ENCODE peak calls at places on chromosomes 3 and 15, in eight cellular contexts. X is K562, C is IMR-90, O is lung, W is tibial nerve, P is ovary, D is upper lobe of right lung, G is mammary epithelial cell. J is an unnamed sample. For H3K9me3, the result is how much of the 10 kb centered on the place peaks cover.

GRCh38 chr3:39205131-39205530 is 12.7 kb upstream of the XIRP1 start:
- DNase-seq in X (no peak), C (no peak), O (no peak), W (no peak), P (no peak), D (no peak), G (no peak), J (no peak)

GRCh38 chr15:90807074-90807646 is 61.2 kb upstream of the FURIN start:
- DNase-seq in X (no peak), C (no peak), O (no peak), W (no peak), P (no peak), D (no peak), G (no peak), J (peak)

GRCh38 chr3:138862531-138862923 is 27.8 kb upstream of the PIK3CB start:
- DNase-seq in X (peak), C (no peak), O (peak), W (no peak), P (no peak), D (no peak), G (peak), J (no peak)

GRCh38 chr3:173977747-173978146 is 580.2 kb downstream of the NLGN1 start:
- DNase-seq in X (no peak), C (peak), O (no peak), W (no peak), P (no peak), D (no peak), G (peak), J (no peak)

GRCh38 chr15:40090774-40091455 is 17.8 kb downstream of the BMF start:
- DNase-seq in X (no peak), C (no peak), O (no peak), W (no peak), P (no peak), D (peak), G (no peak), J (no peak)

GRCh38 chr3:194555175-194556062 is 68.6 kb upstream of the ATP13A3 start:
- DNase-seq in X (no peak), C (no peak), O (no peak), W (no peak), P (no peak), D (peak), G (no peak), J (no peak)

GRCh38 chr3:133576169-133576568 is 2.7 kb downstream of the CDV3 start:
- DNase-seq in X (no peak), C (no peak), O (no peak), W (no peak), P (no peak), D (no peak), G (no peak), J (no peak)

GRCh38 chr15:60591491-60592385 is 112.8 kb upstream of the ICE2 start:
- DNase-seq in X (no peak), C (no peak), O (peak), W (peak), P (peak), D (peak), G (peak), J (peak)

GRCh38 chr3:194998948-194999347 is 272.0 kb downstream of the XXYLT1 start:
- DNase-seq in X (no peak), C (no peak), O (no peak), W (no peak), P (no peak), D (peak), G (no peak), J (peak)

GRCh38 chr3:119769394-119770149 is 12.3 kb upstream of the NR1I2 start:
- DNase-seq in X (no peak), C (peak), O (no peak), W (no peak), P (no peak), D (no peak), G (no peak), J (no peak)

GRCh38 chr15:71800190-71800589 is 10.2 kb upstream of the NR2E3 start:
- DNase-seq in X (no peak), C (no peak), O (no peak), W (no peak), P (no peak), D (no peak), G (no peak), J (no peak)

GRCh38 chr3:177665122-177665808 is 468.0 kb upstream of the TBL1XR1 start:
- DNase-seq in X (no peak), C (peak), O (no peak), W (no peak), P (no peak), D (no peak), G (no peak), J (no peak)

GRCh38 chr15:62608369-62608768 is 434.2 kb upstream of the TPM1 start:
- DNase-seq in X (no peak), C (no peak), O (no peak), W (no peak), P (no peak), D (no peak), G (no peak), J (no peak)

GRCh38 chr3:156691920-156692319 is 17.5 kb downstream of the TIPARP start:
- DNase-seq in X (no peak), C (peak), O (no peak), W (no peak), P (no peak), D (no peak), G (peak), J (no peak)

DNA sequence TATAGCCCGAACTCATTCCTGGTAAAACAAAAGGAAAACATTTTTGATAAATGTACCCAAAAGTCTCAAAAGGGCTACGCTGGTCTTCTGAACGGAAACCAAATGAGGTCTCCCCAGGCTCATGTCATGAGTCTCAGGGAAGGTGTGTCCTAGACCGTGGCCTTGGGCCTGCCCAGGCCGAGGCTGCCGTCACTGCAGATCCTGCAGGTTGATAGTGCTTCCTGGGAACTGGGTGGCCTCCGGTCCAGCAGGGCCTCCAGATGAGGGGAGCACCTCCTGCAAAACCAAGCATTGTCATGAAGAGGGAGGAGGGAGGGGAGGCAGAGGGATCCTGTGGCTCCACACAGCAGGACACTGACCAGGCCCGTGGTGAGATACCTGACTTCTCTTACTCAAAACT is 37.5 kb downstream of the ZXDC start:
- DNase-seq in X (no peak), C (no peak), O (no peak), W (no peak), P (peak), D (peak), G (no peak), J (peak)
- H3K27ac ChIP-seq in X (no peak), C (no peak), O (no peak), W (no peak), P (no peak), D (no peak), G (no peak), J (no peak)

DNA sequence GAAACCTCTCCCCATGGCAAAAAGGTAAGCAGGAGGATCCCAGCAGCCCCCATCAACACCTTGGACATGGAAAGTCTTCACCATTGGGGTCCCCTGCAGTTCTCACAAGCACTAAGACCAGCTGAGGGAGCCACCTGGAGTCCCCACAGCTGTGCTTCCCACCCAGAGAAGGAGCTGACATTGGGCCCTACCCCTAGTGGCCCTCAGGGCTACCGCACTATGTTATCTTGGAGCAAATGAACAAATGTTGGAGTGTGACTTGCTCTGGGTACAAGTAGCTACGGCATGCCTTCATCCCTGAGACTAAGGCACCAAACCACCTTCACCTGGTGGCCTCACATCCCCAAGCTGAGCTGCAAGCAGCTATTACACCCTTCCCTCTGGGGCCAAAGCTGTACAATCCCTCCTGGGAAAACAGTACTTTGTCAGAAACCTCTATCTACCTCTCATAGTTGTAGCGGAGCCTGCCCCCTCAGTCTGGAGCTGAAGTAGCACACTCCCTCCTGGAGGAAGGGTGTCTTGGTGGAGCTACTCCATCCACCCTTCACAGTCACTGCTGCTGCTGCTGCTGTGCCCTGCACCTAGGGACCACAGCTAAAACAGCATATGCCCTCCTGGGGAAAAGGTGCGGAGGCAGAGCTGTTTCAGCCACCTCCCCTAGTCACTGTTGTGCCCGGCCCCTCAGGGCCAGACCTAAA is 42.7 kb downstream of the SERP1 start:
- DNase-seq in X (peak), C (no peak), O (no peak), W (no peak), P (no peak), D (no peak), G (no peak), J (no peak)
- TF ChIP-seq CTCF in X (peak), C (no peak), O (no peak), W (no peak), P (no peak), D (no peak), G (no peak), J (no peak)

DNA sequence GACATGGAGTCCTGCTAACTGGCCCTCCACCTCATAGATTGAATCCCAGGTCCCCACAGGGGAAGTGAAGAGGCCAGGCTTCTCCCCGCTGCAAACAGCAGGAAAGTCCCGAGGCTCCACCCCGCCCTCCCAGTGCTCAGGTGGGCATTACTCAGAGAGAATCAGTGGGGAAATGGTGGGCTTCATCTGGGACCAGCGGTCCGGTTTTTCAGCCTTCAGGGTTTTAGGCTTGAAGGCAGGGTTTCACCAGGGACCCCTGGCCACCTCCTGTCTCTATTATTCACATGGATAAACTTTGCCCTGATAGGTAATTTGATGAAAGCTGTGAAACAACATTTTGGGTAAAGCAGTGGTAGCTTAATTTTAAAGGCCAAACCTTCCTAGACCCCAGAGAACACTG is 31.3 kb downstream of the MKRN3 start:
- DNase-seq in X (no peak), C (no peak), O (no peak), W (no peak), P (no peak), D (no peak), G (no peak), J (no peak)
- H3K9me3 ChIP-seq in X (under half), C (under half), O (under half), W (under half), P (under half), D (under half), G (under half), J (under half)

DNA sequence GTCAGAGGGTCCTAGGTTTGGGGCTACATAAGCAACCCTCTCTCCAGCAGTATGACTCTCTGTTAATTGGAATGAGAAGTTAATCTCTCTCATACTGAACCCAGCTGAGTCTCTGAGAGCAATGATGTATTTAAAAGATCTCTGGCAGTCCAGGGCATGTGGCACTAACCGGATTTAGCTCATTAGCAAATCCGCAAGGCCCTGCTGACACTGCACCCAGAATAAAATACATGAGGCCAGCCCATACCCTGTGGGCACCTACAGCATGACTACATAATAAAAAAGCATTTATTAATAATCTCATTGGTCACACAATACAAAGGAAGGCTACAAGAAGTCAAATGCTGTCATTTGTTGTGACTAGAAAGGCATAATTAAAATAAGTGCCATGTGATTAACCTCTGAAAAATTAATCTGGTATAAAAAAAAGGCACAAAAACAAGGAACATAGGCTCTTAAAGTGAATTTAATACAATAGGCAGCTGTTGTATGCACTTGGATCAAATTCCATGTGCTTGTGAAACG is 381.3 kb downstream of the WDR72 start:
- DNase-seq in X (no peak), C (no peak), O (no peak), W (no peak), P (no peak), D (no peak), G (no peak), J (no peak)
- H3K27ac ChIP-seq in X (no peak), C (no peak), O (no peak), W (no peak), P (no peak), D (no peak), G (no peak), J (no peak)

J was measured in RWPE2.